ENCODE peak calls at places on chromosomes 13 and 19, in six cellular contexts. One of them, this sample, is unnamed.

GRCh38 chr19:44627631-44628030 is 14.3 kb downstream of the IGSF23 start:
- DNase-seq in progenitor cell of endocrine pancreas: no peak
- DNase-seq in colonic mucosa: no peak
- DNase-seq in HS-5: no peak
- DNase-seq in cardiac fibroblast: no peak
- DNase-seq in fibroblast of lung: no peak
- DNase-seq in this sample: no peak

GRCh38 chr19:41426952-41427646 is at the start of gene B3GNT8:
- DNase-seq in progenitor cell of endocrine pancreas: peak; percentile 70
- DNase-seq in colonic mucosa: peak; percentile 94
- DNase-seq in HS-5: no peak
- DNase-seq in cardiac fibroblast: peak; percentile 79
- DNase-seq in fibroblast of lung: peak; percentile 68
- DNase-seq in this sample: peak; percentile 81

GRCh38 chr19:15091918-15092753 is 10.1 kb downstream of the OR1I1 start:
- DNase-seq in progenitor cell of endocrine pancreas: no peak
- DNase-seq in colonic mucosa: peak; percentile 48
- DNase-seq in HS-5: peak; percentile 58
- DNase-seq in cardiac fibroblast: peak; percentile 84
- DNase-seq in fibroblast of lung: peak; percentile 77
- DNase-seq in this sample: peak; percentile 36

GRCh38 chr13:113547248-113547971 is 37.1 kb upstream of the TFDP1 start:
- DNase-seq in progenitor cell of endocrine pancreas: no peak
- DNase-seq in colonic mucosa: peak; percentile 16
- DNase-seq in HS-5: no peak
- DNase-seq in cardiac fibroblast: peak; percentile 28
- DNase-seq in fibroblast of lung: peak; percentile 33
- DNase-seq in this sample: peak; percentile 60

GRCh38 chr19:6023936-6024335 is 46.0 kb upstream of the RANBP3 start:
- DNase-seq in progenitor cell of endocrine pancreas: no peak
- DNase-seq in colonic mucosa: no peak
- DNase-seq in HS-5: no peak
- DNase-seq in cardiac fibroblast: no peak
- DNase-seq in fibroblast of lung: no peak
- DNase-seq in this sample: no peak

GRCh38 chr19:51798958-51799310 is 4.0 kb downstream of the FPR3 start:
- DNase-seq in progenitor cell of endocrine pancreas: no peak
- DNase-seq in colonic mucosa: no peak
- DNase-seq in HS-5: no peak
- DNase-seq in cardiac fibroblast: no peak
- DNase-seq in fibroblast of lung: no peak
- DNase-seq in this sample: no peak

GRCh38 chr13:42009057-42009456 is 39.4 kb upstream of the DGKH start:
- DNase-seq in progenitor cell of endocrine pancreas: no peak
- DNase-seq in colonic mucosa: no peak
- DNase-seq in HS-5: no peak
- DNase-seq in cardiac fibroblast: no peak
- DNase-seq in fibroblast of lung: no peak
- DNase-seq in this sample: no peak

GRCh38 chr13:60043262-60043661 is 120.5 kb downstream of the DIAPH3 start:
- DNase-seq in progenitor cell of endocrine pancreas: no peak
- DNase-seq in colonic mucosa: no peak
- DNase-seq in HS-5: no peak
- DNase-seq in cardiac fibroblast: peak; percentile 26
- DNase-seq in fibroblast of lung: peak; percentile 37
- DNase-seq in this sample: no peak

GRCh38 chr13:92362717-92363116 is 863.9 kb upstream of the GPC6 start:
- DNase-seq in progenitor cell of endocrine pancreas: no peak
- DNase-seq in colonic mucosa: no peak
- DNase-seq in HS-5: no peak
- DNase-seq in cardiac fibroblast: peak; percentile 72
- DNase-seq in fibroblast of lung: peak; percentile 88
- DNase-seq in this sample: no peak

GRCh38 chr19:41870401-41870873 is 6.6 kb upstream of the CD79A start:
- DNase-seq in progenitor cell of endocrine pancreas: no peak
- DNase-seq in colonic mucosa: no peak
- DNase-seq in HS-5: no peak
- DNase-seq in cardiac fibroblast: peak; percentile 70
- DNase-seq in fibroblast of lung: peak; percentile 21
- DNase-seq in this sample: peak; percentile 49

GRCh38 chr19:49581007-49581508 is at the start of gene PRRG2:
- DNase-seq in progenitor cell of endocrine pancreas: no peak
- DNase-seq in colonic mucosa: peak; percentile 78
- DNase-seq in HS-5: no peak
- DNase-seq in cardiac fibroblast: no peak
- DNase-seq in fibroblast of lung: no peak
- DNase-seq in this sample: no peak

GRCh38 chr13:26471807-26472206 is 85.7 kb upstream of the WASF3 start:
- DNase-seq in progenitor cell of endocrine pancreas: peak; percentile 2
- DNase-seq in colonic mucosa: no peak
- DNase-seq in HS-5: no peak
- DNase-seq in cardiac fibroblast: no peak
- DNase-seq in fibroblast of lung: no peak
- DNase-seq in this sample: no peak

GRCh38 chr13:38590796-38591507 is 95.9 kb upstream of the FREM2 start:
- DNase-seq in progenitor cell of endocrine pancreas: no peak
- DNase-seq in colonic mucosa: no peak
- DNase-seq in HS-5: no peak
- DNase-seq in cardiac fibroblast: no peak
- DNase-seq in fibroblast of lung: no peak
- DNase-seq in this sample: no peak